ENCODE peak calls at places on chromosomes 4 and X, in ten cellular contexts. Q is stimulated activated CD4-positive, alpha-beta T cell treated with anti-CD3 and anti-CD28 coated beads, Interleukin-15, amount 100 ng/mL, for 24 hours; P is endothelial cell of umbilical vein; Z is HepG2; D is body of pancreas; N is ascending aorta; A is fibroblast of lung; M is fibroblast of gingiva; L is epithelial cell of proximal tubule; C is caudate nucleus. X is an unnamed sample.

GRCh38 chr4:73257242-73257994 is 1.2 kb downstream of the ANKRD17 start:
- DNase-seq in P (peak; percentile 92), A (peak; percentile 91), L (peak; percentile 64), Q (peak; percentile 70), M (peak; percentile 82), D (peak; percentile 81), Z (peak; percentile 86), N (peak; percentile 89), C (peak; percentile 30), X (peak; percentile 90)

GRCh38 chr4:111494971-111495370 is 650.3 kb upstream of the FAM241A start:
- DNase-seq in D (no peak), L (no peak), C (no peak), Z (no peak), A (no peak), M (no peak), Q (no peak), P (no peak), N (no peak), X (no peak)

GRCh38 chrX:12052109-12052508 is 86.2 kb upstream of the FRMPD4 start:
- DNase-seq in C (no peak), M (no peak), D (no peak), L (no peak), Q (no peak), Z (no peak), N (no peak), P (no peak), A (no peak), X (no peak)

GRCh38 chr4:17577660-17578481 is 873 bp downstream of the LAP3 start:
- DNase-seq in A (peak; percentile 23), P (no peak), D (peak; percentile 46), Z (no peak), N (peak; percentile 78), Q (peak; percentile 52), C (no peak), L (no peak), M (peak; percentile 14), X (peak; percentile 5)

GRCh38 chr4:118865091-118865708 is 23.5 kb upstream of the SYNPO2 start:
- DNase-seq in C (no peak), Z (peak; percentile 56), M (peak; percentile 37), A (peak; percentile 66), P (peak; percentile 64), L (no peak), Q (peak; percentile 12), N (peak; percentile 65), D (peak; percentile 57), X (peak; percentile 75)

GRCh38 chr4:182938213-182938645 is 21.0 kb upstream of the DCTD start:
- DNase-seq in L (no peak), Z (peak; percentile 47), Q (peak; percentile 80), P (peak; percentile 68), C (no peak), A (peak; percentile 65), D (peak; percentile 77), M (peak; percentile 57), N (peak; percentile 77), X (peak; percentile 81)

GRCh38 chr4:90943311-90943710 is 816.1 kb downstream of the CCSER1 start:
- DNase-seq in L (no peak), D (no peak), Z (no peak), C (no peak), P (no peak), A (peak; percentile 6), N (no peak), Q (no peak), M (no peak), X (no peak)

GRCh38 chrX:16466640-16467432 is 183.1 kb upstream of the S100G start:
- DNase-seq in D (no peak), M (no peak), L (no peak), A (no peak), Z (no peak), P (no peak), C (no peak), N (no peak), Q (no peak), X (no peak)

GRCh38 chr4:122584517-122584916 is 36.3 kb downstream of the IL21 start:
- DNase-seq in Q (no peak), A (peak; percentile 78), Z (no peak), P (peak; percentile 73), D (no peak), L (no peak), C (no peak), N (no peak), M (peak; percentile 72), X (peak; percentile 56)

GRCh38 chr4:160537681-160538080 is 1434.8 kb downstream of the RAPGEF2 start:
- DNase-seq in M (no peak), N (no peak), D (no peak), P (no peak), Q (no peak), L (no peak), C (no peak), Z (no peak), A (no peak), X (no peak)

GRCh38 chr4:155964016-155964891 is 10.6 kb upstream of the CTSO start:
- DNase-seq in P (no peak), Q (no peak), A (no peak), L (no peak), C (no peak), M (no peak), D (no peak), Z (no peak), N (no peak), X (no peak)

GRCh38 chr4:71614626-71615025 is 169.3 kb downstream of the GC start:
- DNase-seq in P (no peak), M (no peak), D (no peak), C (no peak), Q (no peak), L (no peak), N (no peak), Z (no peak), A (no peak), X (no peak)

GRCh38 chr4:163548481-163549243 is 54.2 kb downstream of the TMA16 start:
- DNase-seq in L (peak; percentile 26), Q (no peak), C (no peak), N (no peak), Z (peak; percentile 37), A (peak; percentile 78), D (no peak), P (peak; percentile 58), M (peak; percentile 48), X (peak; percentile 69)

X was measured in lung microvascular endothelial cell.